ENCODE peak calls at places on chromosomes 5 and 9, in seven cellular contexts. J, A, W, N, U, Z and Y are unnamed samples.

GRCh38 chr9:127973169-127974001 is 7.4 kb downstream of the EEIG1 start:
- DNase-seq in J (no peak), A (no peak), W (no peak), N (no peak), U (no peak), Z (no peak), Y (no peak)

GRCh38 chr5:124810420-124810819 is 64.0 kb upstream of the ZNF608 start:
- DNase-seq in J (no peak), A (no peak), W (no peak), N (no peak), U (no peak), Z (no peak), Y (no peak)

GRCh38 chr9:109953813-109954489 is 174.0 kb downstream of the PALM2AKAP2 start:
- DNase-seq in J (no peak), A (no peak), W (no peak), N (no peak), U (no peak), Z (no peak), Y (no peak)

GRCh38 chr5:177966839-177967167 is 29.2 kb downstream of the PROP1 start:
- DNase-seq in J (no peak), A (no peak), W (no peak), N (no peak), U (no peak), Z (no peak), Y (no peak)

GRCh38 chr5:110377411-110378392 is 348.8 kb downstream of the TMEM232 start:
- DNase-seq in J (no peak), A (no peak), W (no peak), N (peak; percentile 30), U (no peak), Z (peak; percentile 93), Y (no peak)

GRCh38 chr5:50958852-50959457 is 292.5 kb downstream of the PARP8 start:
- DNase-seq in J (peak; percentile 29), A (no peak), W (no peak), N (peak; percentile 54), U (peak; percentile 39), Z (peak; percentile 5), Y (no peak)

GRCh38 chr5:131377785-131378325 is 114.0 kb downstream of the CDC42SE2 start:
- DNase-seq in J (no peak), A (no peak), W (no peak), N (no peak), U (peak; percentile 10), Z (peak; percentile 48), Y (no peak)

GRCh38 chr5:73496984-73497457 is 1.2 kb upstream of the BTF3 start:
- DNase-seq in J (no peak), A (no peak), W (no peak), N (peak; percentile 42), U (peak; percentile 78), Z (peak; percentile 47), Y (peak; percentile 64)

GRCh38 chr9:114287001-114287762 is 35.7 kb upstream of the ORM1 start:
- DNase-seq in J (no peak), A (no peak), W (no peak), N (no peak), U (no peak), Z (no peak), Y (no peak)

GRCh38 chr9:123445981-123446610 is 90.1 kb downstream of the CRB2 start:
- DNase-seq in J (peak; percentile 35), A (no peak), W (no peak), N (no peak), U (no peak), Z (peak; percentile 72), Y (no peak)

GRCh38 chr9:70220216-70220615 is 38.6 kb upstream of the SMC5 start:
- DNase-seq in J (no peak), A (no peak), W (no peak), N (no peak), U (no peak), Z (no peak), Y (no peak)

GRCh38 chr5:8363133-8363532 is 494.2 kb downstream of the MTRR start:
- DNase-seq in J (no peak), A (no peak), W (no peak), N (no peak), U (no peak), Z (peak; percentile 50), Y (no peak)

GRCh38 chr5:91500758-91501157 is 117.6 kb upstream of the ARRDC3 start:
- DNase-seq in J (no peak), A (no peak), W (no peak), N (no peak), U (no peak), Z (no peak), Y (no peak)

GRCh38 chr9:12859704-12860251 is 85.0 kb downstream of the LURAP1L start:
- DNase-seq in J (no peak), A (no peak), W (no peak), N (no peak), U (peak; percentile 5), Z (peak; percentile 95), Y (no peak)

GRCh38 chr5:101782352-101783087 is 513.6 kb downstream of the SLCO4C1 start:
- DNase-seq in J (no peak), A (no peak), W (no peak), N (peak; percentile 34), U (no peak), Z (no peak), Y (no peak)

GRCh38 chr5:92749943-92750342 is 831.1 kb downstream of the NR2F1-AS1 start:
- DNase-seq in J (no peak), A (no peak), W (no peak), N (peak; percentile 67), U (peak; percentile 45), Z (peak; percentile 68), Y (no peak)

GRCh38 chr5:93126634-93127033 is 454.4 kb downstream of the NR2F1-AS1 start:
- DNase-seq in J (no peak), A (no peak), W (no peak), N (no peak), U (no peak), Z (peak; percentile 71), Y (no peak)